ENCODE peak calls at places on chromosomes 7 and 10, in seven cellular contexts. E is sigmoid colon, H is cardiac fibroblast, D is GM23338, W is K562, P is GM12878, Z is uterus. F is an unnamed sample.

GRCh38 chr10:90224791-90225566 is 523.6 kb downstream of the KIF20B start:
- DNase-seq in W (no peak), Z (no peak), P (no peak), D (no peak), E (no peak), H (peak; percentile 5), F (no peak)

GRCh38 chr7:117990834-117991233 is 117.6 kb upstream of the CTTNBP2 start:
- DNase-seq in W (no peak), E (no peak), H (no peak), Z (no peak), D (no peak), P (no peak), F (no peak)

GRCh38 chr10:29471483-29471859 is 163.3 kb downstream of the SVIL start:
- DNase-seq in H (peak; percentile 78), Z (no peak), E (no peak), P (no peak), D (no peak), W (no peak), F (peak; percentile 82)

GRCh38 chr10:119337796-119338432 is 130.5 kb downstream of the GRK5 start:
- DNase-seq in D (no peak), W (no peak), H (peak; percentile 74), P (no peak), E (no peak), Z (no peak), F (peak; percentile 69)

GRCh38 chr10:112955736-112956421 is 5.8 kb downstream of the TCF7L2 start:
- DNase-seq in H (peak; percentile 91), P (no peak), E (peak; percentile 68), Z (peak; percentile 48), W (no peak), D (no peak), F (peak; percentile 74)

GRCh38 chr7:26307226-26307625 is 15.6 kb downstream of the SNX10 start:
- DNase-seq in D (no peak), P (no peak), H (peak; percentile 8), W (no peak), E (no peak), Z (peak; percentile 48), F (no peak)

GRCh38 chr7:149598721-149599308 is 101.2 kb upstream of the ZNF746 start:
- DNase-seq in D (peak; percentile 70), P (no peak), H (peak; percentile 52), Z (no peak), E (no peak), W (peak; percentile 44), F (peak; percentile 25)

GRCh38 chr10:109823196-109823595 is 100.1 kb downstream of the XPNPEP1 start:
- DNase-seq in Z (no peak), E (no peak), P (no peak), H (peak; percentile 13), W (no peak), D (no peak), F (no peak)

GRCh38 chr7:153397459-153397858 is 637.9 kb downstream of the ACTR3B start:
- DNase-seq in E (no peak), P (no peak), H (no peak), Z (no peak), D (no peak), W (no peak), F (no peak)

GRCh38 chr7:153390955-153391354 is 631.4 kb downstream of the ACTR3B start:
- DNase-seq in E (no peak), Z (no peak), W (no peak), P (no peak), D (no peak), H (no peak), F (no peak)

GRCh38 chr7:153396475-153396874 is 636.9 kb downstream of the ACTR3B start:
- DNase-seq in W (no peak), D (no peak), H (no peak), Z (no peak), P (no peak), E (no peak), F (no peak)

GRCh38 chr7:153392726-153393125 is 633.2 kb downstream of the ACTR3B start:
- DNase-seq in H (no peak), E (no peak), P (no peak), D (no peak), W (no peak), Z (no peak), F (no peak)

DNA sequence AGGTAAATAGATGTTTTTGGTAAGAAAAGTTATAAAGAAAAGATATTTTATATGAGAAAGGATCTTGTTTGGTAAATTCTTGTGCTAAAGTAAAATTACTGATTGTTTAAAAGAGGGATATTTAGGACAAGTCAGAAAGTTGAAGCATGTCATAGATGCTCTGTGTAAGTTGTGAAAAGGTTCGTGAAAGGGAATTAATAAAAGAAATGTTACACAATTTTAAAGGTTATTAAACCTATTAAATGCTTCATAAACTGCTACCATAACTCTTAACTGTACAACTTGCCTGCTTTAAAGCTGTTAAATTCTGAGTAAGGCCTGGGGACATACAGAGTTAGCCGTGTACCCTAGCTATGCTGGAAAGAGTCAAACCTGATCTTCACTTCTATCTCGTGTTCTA is 634.1 kb downstream of the ACTR3B start:
- DNase-seq in E (no peak), P (no peak), W (no peak), Z (no peak), D (peak; percentile 28), H (no peak), F (no peak)
- H3K4me3 ChIP-seq in E (no peak overlapping the region), P (no peak overlapping the region), W (no peak overlapping the region), Z (no peak overlapping the region), D (no peak overlapping the region), H (no peak overlapping the region), F (no peak overlapping the region)

GRCh38 chr7:155071121-155071651 is 1.1 kb downstream of the HTR5A start:
- DNase-seq in W (no peak), H (no peak), E (no peak), P (no peak), D (no peak), Z (no peak), F (no peak)

GRCh38 chr7:155066417-155066950 is 3.6 kb upstream of the HTR5A start:
- DNase-seq in E (no peak), W (no peak), Z (no peak), D (peak; percentile 29), H (peak; percentile 73), P (no peak), F (peak; percentile 56)

GRCh38 chr7:155073922-155074321 is 3.8 kb downstream of the HTR5A start:
- DNase-seq in W (no peak), E (no peak), P (no peak), Z (no peak), H (no peak), D (no peak), F (no peak)

GRCh38 chr7:155071916-155072315 is 1.8 kb downstream of the HTR5A start:
- DNase-seq in E (no peak), P (no peak), Z (no peak), W (no peak), D (no peak), H (no peak), F (no peak)

DNA sequence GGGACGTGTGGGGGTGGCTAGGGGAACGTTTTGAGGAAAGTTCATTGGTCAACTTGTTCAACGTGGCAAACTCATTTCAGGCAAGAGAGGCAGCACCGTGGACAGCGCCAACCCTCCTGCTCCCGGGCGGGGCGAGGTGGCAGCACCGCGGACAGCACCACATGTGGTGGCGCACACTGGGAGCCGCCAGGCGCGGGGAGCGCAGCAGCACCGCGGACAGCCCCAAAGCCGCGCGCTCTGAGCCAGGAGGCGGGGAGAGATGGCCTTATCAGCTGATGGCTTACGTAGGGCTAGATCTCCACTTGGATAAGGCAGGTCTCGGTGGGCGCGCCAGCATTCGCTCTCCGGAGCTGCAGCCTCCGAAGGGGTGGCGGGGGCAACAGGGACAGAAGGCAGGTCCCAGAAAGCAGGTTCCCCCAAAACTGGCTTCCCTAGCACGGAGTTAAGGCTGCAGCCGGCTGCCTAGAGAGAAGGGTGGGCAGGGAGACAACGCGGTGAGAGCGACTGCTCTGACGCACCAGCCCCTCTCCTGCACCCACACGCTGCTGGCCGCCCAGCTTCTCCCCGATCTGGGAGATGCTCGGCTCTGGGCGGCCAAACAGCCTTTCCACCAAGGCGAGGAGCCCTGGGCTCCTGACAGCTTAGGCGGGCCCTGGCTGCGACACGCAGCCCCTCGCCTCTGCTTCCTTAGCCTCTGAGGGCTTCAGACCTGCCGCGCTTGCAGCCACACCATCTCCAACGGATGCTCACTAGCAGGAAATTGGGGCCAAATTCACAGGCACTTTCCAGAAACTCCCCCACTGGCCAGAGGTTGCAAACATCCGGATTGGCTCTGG is at the start of gene HTR5A:
- DNase-seq in Z (peak; percentile 65), E (peak; percentile 70), P (peak; percentile 11), D (peak; percentile 97), W (peak; percentile 96), H (peak; percentile 79), F (peak; percentile 83)
- H3K4me3 ChIP-seq in Z (no peak within 1 kb of the TSS), E (no peak within 1 kb of the TSS), P (no peak within 1 kb of the TSS), D (peak within 1 kb of the TSS; percentile 66), W (no peak within 1 kb of the TSS), H (no peak within 1 kb of the TSS), F (no peak within 1 kb of the TSS)

GRCh38 chr7:136138991-136139390 is 161.8 kb upstream of the MTPN start:
- DNase-seq in D (no peak), E (no peak), P (no peak), W (no peak), Z (no peak), H (no peak), F (no peak)

GRCh38 chr7:136130819-136131637 is 153.9 kb upstream of the MTPN start:
- DNase-seq in P (no peak), D (no peak), E (no peak), H (no peak), W (no peak), Z (no peak), F (no peak)

GRCh38 chr7:136133491-136133990 is 156.4 kb upstream of the MTPN start:
- DNase-seq in E (no peak), D (peak; percentile 11), W (no peak), P (no peak), H (peak; percentile 24), Z (no peak), F (peak; percentile 82)

GRCh38 chr7:136136906-136137305 is 159.7 kb upstream of the MTPN start:
- DNase-seq in Z (no peak), E (no peak), P (no peak), H (no peak), D (peak; percentile 18), W (no peak), F (no peak)

DNA sequence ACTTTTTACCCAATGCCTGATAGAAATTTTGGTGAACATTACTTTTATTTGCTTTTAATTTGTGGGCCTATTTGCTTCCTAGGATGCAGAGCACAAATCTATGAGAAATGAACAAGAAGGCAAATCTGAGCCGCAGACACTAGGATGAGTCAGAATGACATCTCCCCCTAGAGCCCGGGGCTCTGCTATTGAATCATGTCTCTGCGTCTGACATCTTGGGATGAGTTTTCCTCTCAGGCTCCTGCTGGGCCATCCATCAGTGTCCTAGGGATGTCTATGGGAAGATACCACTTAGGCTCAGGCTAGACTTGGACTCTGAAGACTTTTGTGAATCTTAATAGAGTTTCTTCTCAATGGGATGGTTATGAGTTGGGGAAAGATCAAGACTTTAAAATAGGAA is 157.3 kb upstream of the MTPN start:
- DNase-seq in Z (no peak), W (no peak), D (peak; percentile 31), H (peak; percentile 56), P (no peak), E (no peak), F (peak; percentile 72)
- H3K4me3 ChIP-seq in Z (no peak overlapping the region), W (no peak overlapping the region), D (no peak overlapping the region), H (no peak overlapping the region), P (no peak overlapping the region), E (no peak overlapping the region), F (no peak overlapping the region)

GRCh38 chr10:123584419-123584775 is 81.8 kb upstream of the GPR26 start:
- DNase-seq in E (no peak), D (no peak), P (no peak), W (no peak), H (no peak), Z (no peak), F (no peak)

GRCh38 chr10:123587110-123587509 is 79.0 kb upstream of the GPR26 start:
- DNase-seq in W (no peak), D (no peak), E (no peak), H (no peak), Z (no peak), P (no peak), F (no peak)

GRCh38 chr10:123583639-123584418 is 82.3 kb upstream of the GPR26 start:
- DNase-seq in Z (peak; percentile 80), W (peak; percentile 56), H (peak; percentile 64), P (no peak), D (peak; percentile 97), E (peak; percentile 96), F (peak; percentile 41)

GRCh38 chr10:123588386-123588914 is 77.7 kb upstream of the GPR26 start:
- DNase-seq in H (no peak), E (no peak), D (no peak), P (no peak), Z (no peak), W (no peak), F (no peak)

DNA sequence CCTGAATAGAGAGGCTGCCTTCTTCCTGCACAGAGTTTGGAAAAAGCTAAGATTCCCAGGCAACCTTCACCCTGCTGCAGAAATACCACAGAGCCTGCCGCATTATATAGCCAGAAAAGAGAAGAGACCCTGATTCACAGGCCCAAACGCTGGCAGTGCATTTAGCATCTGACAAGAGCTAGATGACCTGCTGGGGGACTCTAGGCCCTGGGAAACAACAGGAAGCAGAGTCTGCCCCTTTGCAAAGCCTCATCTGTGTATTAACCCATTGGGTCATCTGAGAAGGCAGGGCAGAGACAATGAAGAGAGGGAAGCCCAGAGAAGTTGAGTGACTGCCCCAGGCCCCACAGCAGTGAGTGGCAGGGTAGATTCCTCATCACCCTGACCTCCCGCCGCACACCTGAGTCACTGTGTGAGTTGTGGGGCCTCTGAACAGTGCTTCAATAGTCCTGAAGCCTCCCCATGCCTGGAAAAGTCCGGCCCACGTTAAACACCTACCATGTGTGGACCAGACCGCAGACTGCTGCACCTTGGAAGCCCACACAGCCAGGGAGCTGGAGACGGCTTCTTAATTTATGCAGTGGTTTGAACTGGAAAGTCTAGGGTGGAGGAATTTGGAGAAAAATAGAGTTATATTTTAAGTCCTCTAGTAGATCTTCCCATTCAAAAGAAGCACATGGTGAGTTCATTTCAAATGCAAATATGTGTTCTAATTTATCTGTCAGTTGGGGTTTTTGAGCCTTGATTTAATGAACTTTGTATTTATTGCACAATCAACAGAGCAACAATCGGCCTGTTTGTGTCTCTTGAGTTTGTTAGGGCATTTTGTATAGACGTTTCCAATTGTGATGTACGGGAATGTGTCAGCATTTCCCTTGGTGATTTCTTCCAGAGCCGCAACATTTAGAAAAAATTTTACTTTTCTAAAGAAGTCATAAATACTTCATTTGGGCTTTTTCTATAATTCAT is 80.4 kb upstream of the GPR26 start:
- DNase-seq in Z (no peak), W (no peak), H (no peak), D (peak; percentile 39), E (no peak), P (no peak), F (no peak)
- H3K4me3 ChIP-seq in Z (no peak overlapping the region), W (no peak overlapping the region), H (no peak overlapping the region), D (no peak overlapping the region), E (no peak overlapping the region), P (no peak overlapping the region), F (no peak overlapping the region)